ENCODE peak calls at places on chromosomes 4 and X, in four cellular contexts. G, Z, D and L are unnamed samples.

GRCh38 chrX:45803383-45803921 is 602.8 kb upstream of the DIPK2B start:
- DNase-seq in D (no peak), G (peak), Z (no peak), L (no peak)

GRCh38 chr4:38703625-38704024 is 39.6 kb downstream of the KLF3 start:
- DNase-seq in D (no peak), G (no peak), Z (no peak), L (no peak)

GRCh38 chr4:83217721-83218522 is 66.7 kb downstream of the COQ2 start:
- DNase-seq in D (no peak), Z (peak), G (no peak), L (no peak)

GRCh38 chr4:22552802-22553201 is 36.9 kb upstream of the ADGRA3 start:
- DNase-seq in G (no peak), D (peak), Z (no peak), L (no peak)

GRCh38 chr4:150394046-150394445 is 187.9 kb upstream of the MAB21L2 start:
- DNase-seq in Z (no peak), D (no peak), G (no peak), L (no peak)

GRCh38 chrX:21946925-21947641 is 6.6 kb downstream of the SMS start:
- DNase-seq in G (no peak), Z (no peak), D (peak), L (no peak)

GRCh38 chrX:155112171-155112570 is 40.9 kb downstream of the BRCC3 start:
- DNase-seq in G (peak), D (no peak), Z (no peak), L (no peak)

GRCh38 chrX:10722804-10723364 is 102.5 kb upstream of the MID1 start:
- DNase-seq in G (peak), Z (peak), D (peak), L (peak)

GRCh38 chr4:20662851-20663250 is 37.4 kb upstream of the PACRGL start:
- DNase-seq in Z (no peak), G (no peak), D (no peak), L (no peak)

GRCh38 chrX:101265869-101266428 is 25.2 kb downstream of the TAF7L start:
- DNase-seq in Z (no peak), D (no peak), G (no peak), L (no peak)

GRCh38 chr4:28354874-28355273 is 1494.2 kb downstream of the STIM2 start:
- DNase-seq in Z (no peak), D (no peak), G (no peak), L (no peak)

GRCh38 chrX:139831017-139831416 is 101.8 kb downstream of the ATP11C start:
- DNase-seq in Z (no peak), D (no peak), G (no peak), L (no peak)

GRCh38 chr4:155819066-155819465 is 47.0 kb downstream of the ASIC5 start:
- DNase-seq in Z (no peak), G (no peak), D (no peak), L (no peak)

GRCh38 chr4:110096406-110096805 is 102.0 kb downstream of the ELOVL6 start:
- DNase-seq in G (no peak), D (no peak), Z (no peak), L (no peak)

GRCh38 chr4:152063301-152064235 is 302.8 kb upstream of the GATB start:
- DNase-seq in Z (no peak), G (no peak), D (peak), L (peak)

GRCh38 chr4:112526061-112526460 is 10.1 kb upstream of the NEUROG2 start:
- DNase-seq in G (no peak), Z (no peak), D (no peak), L (no peak)

GRCh38 chr4:79852305-79852730 is 220.7 kb downstream of the ANTXR2 start:
- DNase-seq in D (peak), G (peak), Z (no peak), L (no peak)

GRCh38 chr4:96150501-96150900 is 310.6 kb downstream of the PDHA2 start:
- DNase-seq in D (no peak), Z (no peak), G (no peak), L (no peak)

GRCh38 chr4:4776934-4777333 is 82.5 kb upstream of the MSX1 start:
- DNase-seq in Z (no peak), G (no peak), D (no peak), L (no peak)

GRCh38 chr4:184957451-184958115 is 60.7 kb upstream of the HELT start:
- DNase-seq in G (no peak), D (no peak), Z (no peak), L (no peak)

GRCh38 chrX:9788908-9789307 is 2.7 kb downstream of the SHROOM2 start:
- DNase-seq in G (no peak), Z (no peak), D (peak), L (no peak)

GRCh38 chr4:174526731-174527130 is 4.4 kb upstream of the HPGD start:
- DNase-seq in Z (no peak), D (no peak), G (no peak), L (no peak)

GRCh38 chrX:638482-639131 is 8.0 kb downstream of the SHOX start:
- DNase-seq in G (no peak), Z (no peak), D (peak), L (no peak)

GRCh38 chrX:38151426-38151825 is 69.2 kb downstream of the SRPX start:
- DNase-seq in G (no peak), Z (no peak), D (no peak), L (no peak)

GRCh38 chrX:71160475-71160874 is 15.8 kb downstream of the NLGN3 start:
- DNase-seq in G (no peak), D (no peak), Z (no peak), L (no peak)

GRCh38 chr4:141391771-141392170 is 171.1 kb downstream of the ZNF330 start:
- DNase-seq in D (no peak), G (no peak), Z (no peak), L (no peak)

GRCh38 chr4:54877006-54877405 is 219.2 kb downstream of the KIT start:
- DNase-seq in G (no peak), Z (no peak), D (no peak), L (no peak)

GRCh38 chr4:41332666-41333065 is 75.9 kb downstream of the UCHL1 start:
- DNase-seq in Z (no peak), G (no peak), D (no peak), L (no peak)

GRCh38 chrX:108097380-108097779 is 5.8 kb downstream of the ATG4A start:
- DNase-seq in G (no peak), D (no peak), Z (no peak), L (no peak)

DNA sequence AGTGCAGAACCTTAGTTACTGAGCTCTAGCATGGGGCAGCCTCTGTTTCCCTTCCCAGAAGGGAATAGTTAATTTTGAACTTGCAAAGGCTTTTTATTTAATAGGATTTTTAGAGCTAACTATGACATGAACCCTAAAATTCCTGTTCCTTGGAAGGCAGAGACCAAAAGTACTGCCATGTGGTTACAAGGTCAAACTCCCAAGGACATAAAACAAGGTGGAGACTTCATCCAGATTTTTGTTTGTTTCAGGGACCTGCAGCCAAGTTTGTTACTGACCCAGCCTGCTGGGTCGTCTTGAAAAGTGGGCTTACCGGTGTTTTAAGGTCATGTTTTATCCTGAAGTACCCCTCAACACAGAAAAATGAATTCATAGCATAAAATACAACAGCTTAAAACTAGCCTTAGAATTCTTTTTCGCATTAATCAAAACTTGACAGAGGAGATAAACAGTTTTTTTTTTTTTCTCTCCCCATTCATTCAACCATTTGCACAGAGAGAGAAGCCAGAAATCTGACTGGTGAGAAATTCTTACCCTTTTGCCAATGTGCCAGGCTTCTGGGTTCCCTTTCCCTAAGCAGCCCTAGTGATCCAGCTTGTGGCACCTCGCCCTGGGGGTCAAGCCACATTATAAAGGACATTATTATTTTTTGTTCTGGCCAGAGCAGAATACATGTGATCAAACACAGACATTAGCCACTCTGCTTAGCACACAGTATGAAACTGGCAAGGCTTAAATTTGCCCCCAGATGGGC is 21.5 kb upstream of the GRPEL1 start:
- DNase-seq in Z (no peak), D (no peak), G (no peak), L (no peak)
- TF ChIP-seq POLR2AphosphoS5 in Z (no peak), D (no peak), G (no peak), L (no peak)

DNA sequence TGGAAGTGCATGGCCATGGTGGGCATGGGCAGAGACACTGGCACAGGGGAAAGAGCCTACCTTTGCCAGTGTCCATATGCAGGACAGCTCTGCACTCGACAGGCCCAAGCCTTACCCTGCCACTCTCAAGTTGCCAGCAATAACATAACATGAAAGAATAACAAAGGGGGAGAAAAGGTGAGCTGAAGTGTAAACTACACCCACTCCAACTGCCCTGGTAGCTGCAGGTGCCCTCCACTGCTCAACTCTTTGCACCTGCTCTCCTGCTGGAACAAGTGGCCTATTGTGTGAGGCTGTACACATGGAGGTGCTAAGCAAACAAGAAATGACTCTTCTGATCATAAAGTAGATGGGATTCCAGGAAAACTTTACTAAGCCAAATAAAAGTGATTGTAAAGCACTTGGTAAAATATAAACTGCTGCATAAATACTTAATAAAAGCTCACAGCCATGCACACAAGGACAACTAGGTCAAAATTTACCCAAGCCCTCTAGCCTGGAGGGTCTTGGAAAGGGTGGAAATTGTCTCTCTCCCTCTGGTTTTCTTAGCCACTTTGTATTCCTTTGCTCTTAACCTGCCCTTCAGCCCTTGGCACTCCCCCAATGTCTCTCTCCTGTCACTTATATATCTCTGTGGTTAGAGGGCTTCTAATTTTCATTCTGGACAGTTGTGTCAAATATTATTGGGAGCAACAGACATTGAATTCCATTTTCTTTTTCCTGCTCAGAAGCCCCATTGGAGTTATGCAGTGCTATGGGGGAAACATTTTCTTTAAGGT is 261.2 kb upstream of the GPC4 start:
- DNase-seq in G (no peak), D (no peak), Z (no peak), L (no peak)
- TF ChIP-seq POLR2AphosphoS5 in G (no peak), D (no peak), Z (no peak), L (no peak)

GRCh38 chr4:164288578-164288977 is 465.4 kb upstream of the SMIM31 start:
- DNase-seq in Z (no peak), D (no peak), G (no peak), L (no peak)

GRCh38 chr4:164293776-164294175 is 460.2 kb upstream of the SMIM31 start:
- DNase-seq in Z (no peak), G (no peak), D (no peak), L (no peak)

DNA sequence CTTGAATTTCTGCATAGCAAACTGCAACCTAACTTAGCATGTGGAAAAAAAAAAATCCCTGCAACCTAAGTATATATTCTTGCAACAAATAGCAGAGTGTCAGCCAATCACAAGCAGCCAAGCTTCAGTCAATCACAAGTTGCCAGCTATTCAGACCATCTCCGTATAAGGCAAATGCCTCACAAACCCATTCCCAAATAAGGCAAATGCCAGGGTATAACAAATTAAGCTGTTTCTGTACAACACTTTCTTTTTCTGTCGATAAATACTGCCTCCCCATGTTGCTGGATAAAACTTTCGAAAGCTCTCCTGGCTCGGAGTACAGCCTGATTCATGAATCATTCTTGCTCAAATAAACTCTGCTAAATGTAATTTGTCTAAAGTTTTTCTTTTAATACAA is 460.8 kb upstream of the SMIM31 start:
- DNase-seq in Z (no peak), G (no peak), D (no peak), L (no peak)
- TF ChIP-seq POLR2AphosphoS5 in Z (no peak), G (no peak), D (no peak), L (no peak)

GRCh38 chr4:177986236-177986635 is 544.0 kb upstream of the AGA start:
- DNase-seq in G (no peak), D (no peak), Z (no peak), L (no peak)
- TF ChIP-seq POLR2AphosphoS5 in G (no peak), D (no peak), Z (no peak), L (no peak)